ENCODE peak calls at places on chromosome 21, in six cellular contexts. O is AG09309; E is HCT116; T is naive thymus-derived CD4-positive, alpha-beta T cell; H is IMR-90; Y is fibroblast of pulmonary artery. F is an unnamed sample.

GRCh38 chr21:35559128-35559831 is 501.0 kb downstream of the SETD4 start:
- DNase-seq in O (peak; percentile 90), E (no peak), T (no peak), H (peak; percentile 95), Y (peak; percentile 94), F (peak; percentile 98)

GRCh38 chr21:38467369-38467768 is 30.9 kb downstream of the ERG start:
- DNase-seq in O (no peak), E (no peak), T (no peak), H (no peak), Y (no peak), F (no peak)

GRCh38 chr21:27275294-27275927 is 308.5 kb upstream of the ADAMTS5 start:
- DNase-seq in O (peak; percentile 73), E (no peak), T (no peak), H (peak; percentile 88), Y (peak; percentile 80), F (peak; percentile 90)

GRCh38 chr21:18318156-18318555 is 73.5 kb downstream of the CHODL start:
- DNase-seq in O (no peak), E (no peak), T (no peak), H (no peak), Y (no peak), F (no peak)

GRCh38 chr21:37862536-37862935 is 53.7 kb downstream of the KCNJ6 start:
- DNase-seq in O (no peak), E (no peak), T (no peak), H (peak; percentile 66), Y (peak; percentile 39), F (peak; percentile 54)

GRCh38 chr21:39805983-39806382 is 61.0 kb downstream of the IGSF5 start:
- DNase-seq in O (no peak), E (no peak), T (no peak), H (no peak), Y (no peak), F (no peak)

GRCh38 chr21:39669485-39669884 is 56.7 kb downstream of the B3GALT5 start:
- DNase-seq in O (no peak), E (no peak), T (no peak), H (no peak), Y (no peak), F (no peak)

GRCh38 chr21:31233711-31234110 is 110.3 kb downstream of the TIAM1 start:
- DNase-seq in O (no peak), E (no peak), T (no peak), H (no peak), Y (no peak), F (no peak)

GRCh38 chr21:34722684-34723300 is 54.0 kb downstream of the CLIC6 start:
- DNase-seq in O (no peak), E (no peak), T (peak; percentile 38), H (no peak), Y (no peak), F (no peak)

GRCh38 chr21:20997633-20998455 is at the start of gene NCAM2:
- DNase-seq in O (no peak), E (no peak), T (peak; percentile 66), H (peak; percentile 76), Y (peak; percentile 81), F (peak; percentile 69)

GRCh38 chr21:46399129-46399528 is 59.6 kb upstream of the DIP2A start:
- DNase-seq in O (no peak), E (no peak), T (no peak), H (no peak), Y (no peak), F (no peak)

GRCh38 chr21:30718239-30718909 is at the start of gene KRTAP21-3:
- DNase-seq in O (no peak), E (peak; percentile 18), T (no peak), H (no peak), Y (peak; percentile 7), F (peak; percentile 7)

GRCh38 chr21:37917612-37918011 is 1.4 kb upstream of the KCNJ6 start:
- DNase-seq in O (no peak), E (no peak), T (no peak), H (peak; percentile 87), Y (peak; percentile 59), F (peak; percentile 74)

GRCh38 chr21:35616090-35616489 is 444.2 kb downstream of the SETD4 start:
- DNase-seq in O (peak; percentile 56), E (peak; percentile 3), T (peak; percentile 20), H (peak; percentile 70), Y (peak; percentile 69), F (peak; percentile 82)

GRCh38 chr21:32088471-32088870 is 190.4 kb downstream of the MIS18A start:
- DNase-seq in O (no peak), E (no peak), T (no peak), H (no peak), Y (no peak), F (no peak)

GRCh38 chr21:38833122-38833521 is 27.4 kb downstream of the ETS2 start:
- DNase-seq in O (no peak), E (no peak), T (no peak), H (no peak), Y (no peak), F (no peak)

GRCh38 chr21:37748351-37748750 is 167.9 kb downstream of the KCNJ6 start:
- DNase-seq in O (no peak), E (no peak), T (no peak), H (no peak), Y (no peak), F (no peak)

GRCh38 chr21:32578107-32578691 is 7.1 kb downstream of the TCP10L start:
- DNase-seq in O (no peak), E (peak; percentile 18), T (no peak), H (peak; percentile 9), Y (peak; percentile 26), F (peak; percentile 17)

GRCh38 chr21:33902349-33902748 is 13.3 kb downstream of the ATP5PO start:
- DNase-seq in O (no peak), E (no peak), T (no peak), H (no peak), Y (no peak), F (no peak)

GRCh38 chr21:32712043-32712442 is 15.8 kb downstream of the SYNJ1 start:
- DNase-seq in O (no peak), E (no peak), T (no peak), H (no peak), Y (no peak), F (no peak)

GRCh38 chr21:46567348-46567747 is 37.5 kb downstream of the S100B start:
- DNase-seq in O (no peak), E (no peak), T (no peak), H (no peak), Y (no peak), F (no peak)

GRCh38 chr21:43315244-43316137 is 111.4 kb downstream of the SIK1 start:
- DNase-seq in O (no peak), E (no peak), T (peak; percentile 27), H (no peak), Y (no peak), F (no peak)
- H3K4me3 ChIP-seq in O (no peak overlapping the region), E (no peak overlapping the region), T (no peak overlapping the region), H (no peak overlapping the region), Y (no peak overlapping the region), F (no peak overlapping the region)

GRCh38 chr21:29017639-29018237 is 1.4 kb downstream of the RWDD2B start:
- DNase-seq in O (no peak), E (no peak), T (no peak), H (no peak), Y (no peak), F (peak; percentile 36)
- H3K4me3 ChIP-seq in O (no peak overlapping the region), E (peak overlapping the region; percentile 86), T (peak overlapping the region; percentile 90), H (peak overlapping the region; percentile 81), Y (peak overlapping the region; percentile 90), F (peak overlapping the region; percentile 94)

GRCh38 chr21:42880352-42880751 is 1.0 kb upstream of the WDR4 start:
- DNase-seq in O (no peak), E (no peak), T (peak; percentile 4), H (no peak), Y (no peak), F (no peak)
- H3K4me3 ChIP-seq in O (peak overlapping the region; percentile 61), E (peak overlapping the region; percentile 79), T (peak overlapping the region; percentile 66), H (peak overlapping the region; percentile 67), Y (peak overlapping the region; percentile 94), F (no peak overlapping the region)

GRCh38 chr21:36704958-36705678 is 6.2 kb downstream of the SIM2 start:
- DNase-seq in O (no peak), E (no peak), T (no peak), H (peak; percentile 18), Y (no peak), F (no peak)
- H3K4me3 ChIP-seq in O (no peak overlapping the region), E (no peak overlapping the region), T (no peak overlapping the region), H (peak overlapping the region; percentile 39), Y (no peak overlapping the region), F (no peak overlapping the region)

GRCh38 chr21:16492892-16493291 is 763.1 kb downstream of the USP25 start:
- DNase-seq in O (no peak), E (no peak), T (no peak), H (no peak), Y (no peak), F (no peak)

GRCh38 chr21:16492356-16492755 is 762.6 kb downstream of the USP25 start:
- DNase-seq in O (no peak), E (no peak), T (no peak), H (no peak), Y (no peak), F (no peak)

GRCh38 chr21:16502273-16502672 is 772.5 kb downstream of the USP25 start:
- DNase-seq in O (no peak), E (no peak), T (no peak), H (no peak), Y (no peak), F (no peak)

DNA sequence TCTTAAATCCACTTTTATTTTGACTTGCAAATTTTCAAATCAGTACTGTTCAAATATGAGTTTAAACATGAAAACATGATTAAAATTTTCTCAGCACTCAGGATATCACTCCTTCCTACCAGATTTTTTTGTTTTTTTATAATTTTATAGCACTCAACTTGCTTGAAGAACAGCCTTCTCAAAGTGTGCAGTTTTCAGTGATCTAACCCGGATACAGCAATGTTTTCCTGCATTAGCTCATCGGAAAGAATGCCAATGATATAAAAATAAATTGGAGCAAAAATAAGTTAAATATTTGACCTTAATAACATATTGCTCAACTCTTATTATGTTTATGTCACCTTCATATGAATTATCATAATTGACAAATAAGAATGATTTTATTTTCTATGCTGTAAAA is 766.8 kb downstream of the USP25 start:
- DNase-seq in O (no peak), E (no peak), T (no peak), H (no peak), Y (peak; percentile 9), F (no peak)
- H3K4me3 ChIP-seq in O (no peak overlapping the region), E (no peak overlapping the region), T (no peak overlapping the region), H (no peak overlapping the region), Y (no peak overlapping the region), F (no peak overlapping the region)

GRCh38 chr21:41689289-41689583 is 77.6 kb downstream of the RIPK4 start:
- DNase-seq in O (no peak), E (no peak), T (no peak), H (no peak), Y (no peak), F (no peak)

GRCh38 chr21:41684381-41685245 is 82.2 kb downstream of the RIPK4 start:
- DNase-seq in O (no peak), E (no peak), T (no peak), H (peak; percentile 67), Y (peak; percentile 62), F (peak; percentile 73)

GRCh38 chr21:41685511-41686149 is 81.2 kb downstream of the RIPK4 start:
- DNase-seq in O (no peak), E (no peak), T (no peak), H (no peak), Y (no peak), F (no peak)

GRCh38 chr21:41687633-41688032 is 79.2 kb downstream of the RIPK4 start:
- DNase-seq in O (no peak), E (no peak), T (no peak), H (no peak), Y (no peak), F (no peak)

DNA sequence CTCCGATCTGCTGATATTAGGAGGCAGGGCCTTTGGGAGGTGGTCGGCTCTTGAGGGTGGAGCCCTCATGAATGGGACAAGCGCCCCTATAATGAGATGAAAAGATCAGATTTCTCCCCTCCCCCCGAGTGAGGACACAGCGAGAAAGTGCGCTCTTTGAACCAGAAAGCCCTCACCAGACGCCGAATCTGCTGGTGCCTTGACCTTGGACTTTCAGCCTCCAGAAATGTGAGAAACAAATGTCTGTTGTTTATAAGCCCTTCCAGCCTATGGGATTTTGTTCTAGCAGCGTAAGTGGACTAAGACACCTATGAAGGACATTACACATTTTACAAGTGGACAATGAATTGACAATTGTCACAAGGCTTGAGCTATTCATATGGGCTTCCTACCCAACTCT is 80.2 kb downstream of the RIPK4 start:
- DNase-seq in O (no peak), E (no peak), T (no peak), H (no peak), Y (no peak), F (no peak)
- H3K4me3 ChIP-seq in O (no peak overlapping the region), E (no peak overlapping the region), T (no peak overlapping the region), H (no peak overlapping the region), Y (no peak overlapping the region), F (no peak overlapping the region)

F was measured in cardiac fibroblast.